ENCODE peak calls at places on chromosome 2, in seven cellular contexts. One of them, this sample, is unnamed.

GRCh38 chr2:55519908-55520885 is 679 bp downstream of the CFAP36 start:
- DNase-seq in T-helper 22 cell: peak; percentile 32
- DNase-seq in skeletal muscle cell: peak; percentile 1
- DNase-seq in lung microvascular endothelial cell: peak; percentile 28
- DNase-seq in NT2/D1: no peak
- DNase-seq in posterior cingulate gyrus: peak; percentile 10
- DNase-seq in stimulated activated CD4-positive, alpha-beta T cell treated with anti-CD3 and anti-CD28 coated beads, Interleukin-2, amount 100 ng/mL, for 48 hours: peak; percentile 31
- DNase-seq in this sample: peak; percentile 47

GRCh38 chr2:197196737-197197136 is 113.8 kb downstream of the ANKRD44 start:
- DNase-seq in NT2/D1: no peak
- DNase-seq in lung microvascular endothelial cell: peak; percentile 18
- DNase-seq in posterior cingulate gyrus: no peak
- DNase-seq in stimulated activated CD4-positive, alpha-beta T cell treated with anti-CD3 and anti-CD28 coated beads, Interleukin-2, amount 100 ng/mL, for 48 hours: no peak
- DNase-seq in T-helper 22 cell: no peak
- DNase-seq in skeletal muscle cell: no peak
- DNase-seq in this sample: no peak

GRCh38 chr2:165410231-165410630 is 59.3 kb upstream of the CSRNP3 start:
- DNase-seq in stimulated activated CD4-positive, alpha-beta T cell treated with anti-CD3 and anti-CD28 coated beads, Interleukin-2, amount 100 ng/mL, for 48 hours: no peak
- DNase-seq in skeletal muscle cell: no peak
- DNase-seq in posterior cingulate gyrus: no peak
- DNase-seq in T-helper 22 cell: no peak
- DNase-seq in NT2/D1: no peak
- DNase-seq in lung microvascular endothelial cell: no peak
- DNase-seq in this sample: no peak

GRCh38 chr2:68936462-68936861 is 16.2 kb downstream of the GKN2 start:
- DNase-seq in lung microvascular endothelial cell: peak; percentile 62
- DNase-seq in NT2/D1: no peak
- DNase-seq in skeletal muscle cell: no peak
- DNase-seq in T-helper 22 cell: no peak
- DNase-seq in stimulated activated CD4-positive, alpha-beta T cell treated with anti-CD3 and anti-CD28 coated beads, Interleukin-2, amount 100 ng/mL, for 48 hours: no peak
- DNase-seq in posterior cingulate gyrus: no peak
- DNase-seq in this sample: no peak

GRCh38 chr2:195658541-195658890 is 1.5 kb downstream of the SLC39A10 start:
- DNase-seq in skeletal muscle cell: peak; percentile 60
- DNase-seq in lung microvascular endothelial cell: peak; percentile 86
- DNase-seq in T-helper 22 cell: peak; percentile 4
- DNase-seq in stimulated activated CD4-positive, alpha-beta T cell treated with anti-CD3 and anti-CD28 coated beads, Interleukin-2, amount 100 ng/mL, for 48 hours: no peak
- DNase-seq in posterior cingulate gyrus: no peak
- DNase-seq in NT2/D1: no peak
- DNase-seq in this sample: no peak

GRCh38 chr2:26412091-26412673 is 10.5 kb downstream of the DRC1 start:
- DNase-seq in lung microvascular endothelial cell: peak; percentile 4
- DNase-seq in skeletal muscle cell: no peak
- DNase-seq in stimulated activated CD4-positive, alpha-beta T cell treated with anti-CD3 and anti-CD28 coated beads, Interleukin-2, amount 100 ng/mL, for 48 hours: no peak
- DNase-seq in T-helper 22 cell: no peak
- DNase-seq in posterior cingulate gyrus: no peak
- DNase-seq in NT2/D1: no peak
- DNase-seq in this sample: no peak

GRCh38 chr2:203035879-203036470 is 21.3 kb downstream of the NBEAL1 start:
- DNase-seq in stimulated activated CD4-positive, alpha-beta T cell treated with anti-CD3 and anti-CD28 coated beads, Interleukin-2, amount 100 ng/mL, for 48 hours: no peak
- DNase-seq in NT2/D1: no peak
- DNase-seq in lung microvascular endothelial cell: no peak
- DNase-seq in T-helper 22 cell: no peak
- DNase-seq in posterior cingulate gyrus: no peak
- DNase-seq in skeletal muscle cell: no peak
- DNase-seq in this sample: no peak

GRCh38 chr2:72945450-72946019 is 28.2 kb downstream of the EMX1 start:
- DNase-seq in stimulated activated CD4-positive, alpha-beta T cell treated with anti-CD3 and anti-CD28 coated beads, Interleukin-2, amount 100 ng/mL, for 48 hours: no peak
- DNase-seq in T-helper 22 cell: no peak
- DNase-seq in skeletal muscle cell: no peak
- DNase-seq in lung microvascular endothelial cell: no peak
- DNase-seq in posterior cingulate gyrus: no peak
- DNase-seq in NT2/D1: no peak
- DNase-seq in this sample: no peak

GRCh38 chr2:201858781-201859180 is 52.4 kb downstream of the CDK15 start:
- DNase-seq in T-helper 22 cell: no peak
- DNase-seq in skeletal muscle cell: no peak
- DNase-seq in NT2/D1: peak; percentile 43
- DNase-seq in posterior cingulate gyrus: no peak
- DNase-seq in lung microvascular endothelial cell: peak; percentile 46
- DNase-seq in stimulated activated CD4-positive, alpha-beta T cell treated with anti-CD3 and anti-CD28 coated beads, Interleukin-2, amount 100 ng/mL, for 48 hours: peak; percentile 2
- DNase-seq in this sample: peak; percentile 19

GRCh38 chr2:188475945-188476344 is 184.3 kb downstream of the GULP1 start:
- DNase-seq in posterior cingulate gyrus: no peak
- DNase-seq in stimulated activated CD4-positive, alpha-beta T cell treated with anti-CD3 and anti-CD28 coated beads, Interleukin-2, amount 100 ng/mL, for 48 hours: no peak
- DNase-seq in NT2/D1: no peak
- DNase-seq in T-helper 22 cell: no peak
- DNase-seq in lung microvascular endothelial cell: no peak
- DNase-seq in skeletal muscle cell: peak; percentile 32
- DNase-seq in this sample: no peak

This sample was measured in occipital lobe.